ENCODE peak calls at places on chromosomes 12 and 14, in six cellular contexts. Y is bronchial epithelial cell, A is RWPE1, H is mammary epithelial cell, N is choroid plexus epithelial cell, D is GM23338. F is an unnamed sample.

GRCh38 chr12:4214912-4215861 is 58.4 kb upstream of the CCND2 start:
- DNase-seq in D (no peak), A (no peak), Y (peak), H (no peak), N (peak), F (peak)

GRCh38 chr14:90780519-90780918 is 35.7 kb downstream of the TTC7B start:
- DNase-seq in D (no peak), H (no peak), A (no peak), N (no peak), Y (no peak), F (no peak)

GRCh38 chr12:85923767-85924331 is 49.8 kb downstream of the NTS start:
- DNase-seq in Y (peak), A (peak), H (peak), N (peak), D (peak), F (no peak)

GRCh38 chr12:65937181-65937641 is 112.9 kb downstream of the HMGA2 start:
- DNase-seq in N (peak), D (no peak), A (no peak), Y (no peak), H (no peak), F (no peak)

GRCh38 chr14:90290612-90291011 is 34.3 kb downstream of the PSMC1 start:
- DNase-seq in Y (no peak), A (no peak), H (no peak), N (no peak), D (no peak), F (no peak)

GRCh38 chr14:64708148-64709004 is 4.2 kb downstream of the PLEKHG3 start:
- DNase-seq in N (peak), A (peak), H (peak), D (peak), Y (peak), F (peak)

GRCh38 chr14:99003646-99004045 is 268.4 kb downstream of the BCL11B start:
- DNase-seq in D (no peak), H (no peak), N (no peak), Y (peak), A (no peak), F (no peak)

GRCh38 chr14:101595887-101596721 is 34.8 kb downstream of the DIO3 start:
- DNase-seq in N (no peak), A (no peak), D (no peak), Y (no peak), H (no peak), F (peak)

GRCh38 chr12:100706029-100706428 is 88.5 kb upstream of the ANO4 start:
- DNase-seq in D (no peak), H (peak), Y (peak), A (peak), N (peak), F (no peak)

GRCh38 chr14:48974994-48975393 is 611.2 kb downstream of the RPS29 start:
- DNase-seq in Y (no peak), A (no peak), N (no peak), D (peak), H (no peak), F (no peak)

GRCh38 chr14:21476526-21476924 is 234 bp downstream of the RAB2B start:
- DNase-seq in A (peak), N (peak), Y (peak), D (no peak), H (peak), F (no peak)

GRCh38 chr12:6375269-6376078 is at the start of gene SCNN1A:
- DNase-seq in D (peak), A (peak), N (no peak), Y (no peak), H (peak), F (no peak)

GRCh38 chr14:98984719-98985041 is 287.3 kb downstream of the BCL11B start:
- DNase-seq in H (no peak), Y (no peak), N (no peak), D (no peak), A (no peak), F (no peak)

GRCh38 chr14:72588521-72588920 is 305.4 kb downstream of the DPF3 start:
- DNase-seq in A (no peak), H (no peak), N (no peak), Y (no peak), D (no peak), F (no peak)

GRCh38 chr12:989751-990278 is 1.2 kb upstream of the ERC1 start:
- DNase-seq in H (peak), A (peak), D (no peak), N (peak), Y (peak), F (no peak)

GRCh38 chr12:63362801-63363200 is 211.8 kb upstream of the AVPR1A start:
- DNase-seq in A (no peak), D (no peak), H (peak), N (peak), Y (peak), F (no peak)

GRCh38 chr14:55142466-55142865 is 13.4 kb downstream of the LGALS3 start:
- DNase-seq in A (no peak), D (no peak), N (no peak), Y (no peak), H (no peak), F (no peak)

GRCh38 chr12:115468087-115468510 is 784.1 kb upstream of the TBX3 start:
- DNase-seq in A (no peak), Y (peak), D (no peak), N (peak), H (peak), F (no peak)

GRCh38 chr12:2578191-2578590 is 216.6 kb upstream of the FKBP4 start:
- DNase-seq in N (no peak), A (no peak), H (no peak), Y (no peak), D (no peak), F (no peak)
- TF ChIP-seq CTCF in N (no peak), A (no peak), H (no peak), Y (no peak), D (no peak), F (no peak)

GRCh38 chr14:81268016-81268416 is 47.3 kb upstream of the GTF2A1 start:
- DNase-seq in N (peak), A (no peak), Y (peak), H (peak), D (peak), F (no peak)
- TF ChIP-seq CTCF in N (no peak), A (no peak), Y (no peak), H (no peak), D (no peak), F (no peak)

DNA sequence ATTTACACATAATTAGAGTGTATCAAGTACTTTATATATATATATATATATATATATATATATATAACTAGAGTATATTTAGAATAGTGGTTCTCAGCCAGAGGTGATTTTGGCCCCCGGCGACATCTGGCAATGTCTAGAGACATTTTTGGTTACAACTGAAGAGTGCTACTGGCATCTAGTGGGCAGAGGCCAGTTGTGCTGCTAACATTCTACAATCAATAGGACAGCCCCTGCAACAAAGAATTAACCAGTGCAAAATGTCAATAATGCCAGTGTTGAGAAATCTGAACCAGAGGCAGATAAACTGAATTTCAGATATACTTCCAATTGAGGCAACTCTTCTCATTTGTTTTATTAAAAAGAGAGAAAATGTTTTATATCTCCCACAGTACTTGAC is 8.9 kb downstream of the GTF2A1 start:
- DNase-seq in N (peak), H (no peak), A (no peak), D (peak), Y (no peak), F (no peak)
- TF ChIP-seq CTCF in N (peak), H (peak), A (no peak), D (peak), Y (peak), F (peak)

DNA sequence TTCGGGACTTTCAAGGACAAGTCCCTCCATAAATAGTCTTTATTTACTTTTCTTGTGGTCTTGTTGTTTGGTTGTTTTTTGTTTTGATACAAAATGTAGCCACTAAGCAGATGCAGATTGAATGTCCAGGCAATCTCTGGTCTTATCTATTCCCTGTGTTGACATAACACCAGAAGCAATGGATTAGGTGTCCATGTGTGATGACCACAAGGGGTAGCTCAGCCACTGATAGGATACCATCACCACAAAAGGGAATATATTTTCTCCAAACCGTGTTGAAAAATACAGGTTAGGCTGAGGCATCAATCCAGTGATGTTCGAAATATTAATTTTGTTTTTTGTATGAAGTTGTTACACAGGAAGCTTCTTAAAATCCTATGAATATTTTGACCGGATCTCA is 196.3 kb downstream of the EPS8 start:
- DNase-seq in N (peak), H (no peak), Y (no peak), D (no peak), A (no peak), F (no peak)
- TF ChIP-seq CTCF in N (peak), H (no peak), Y (no peak), D (peak), A (no peak), F (no peak)

GRCh38 chr14:57293851-57294837 is 25.4 kb downstream of the AP5M1 start:
- DNase-seq in H (no peak), D (peak), N (peak), Y (peak), A (no peak), F (no peak)
- TF ChIP-seq CTCF in H (peak), D (no peak), N (peak), Y (no peak), A (peak), F (peak)

F was measured in CD14-positive monocyte.